ENCODE peak calls at places on chromosomes 12 and 14, in seven cellular contexts. V is astrocyte, B is IMR-90, J is A549, O is endothelial cell of umbilical vein, Y is neural progenitor cell, L is HCT116. A is an unnamed sample.

GRCh38 chr14:65062096-65063075 is 39.9 kb downstream of the MAX start:
- DNase-seq in Y (no peak), O (no peak), V (peak; percentile 4), B (no peak), J (no peak), L (no peak), A (no peak)

GRCh38 chr12:8779281-8779680 is 43.1 kb upstream of the A2ML1 start:
- DNase-seq in B (no peak), J (no peak), Y (no peak), V (no peak), L (no peak), O (peak; percentile 32), A (no peak)

GRCh38 chr12:130593056-130593455 is 123.0 kb downstream of the RIMBP2 start:
- DNase-seq in O (no peak), Y (no peak), L (no peak), J (no peak), V (no peak), B (no peak), A (no peak)

GRCh38 chr12:58922849-58923248 is 2.5 kb upstream of the LRIG3 start:
- DNase-seq in Y (no peak), J (peak; percentile 15), L (no peak), B (peak; percentile 70), V (peak; percentile 85), O (peak; percentile 78), A (no peak)

GRCh38 chr12:2641209-2641608 is 153.6 kb upstream of the FKBP4 start:
- DNase-seq in O (peak; percentile 78), L (peak; percentile 47), B (peak; percentile 30), V (peak; percentile 2), J (peak; percentile 45), Y (peak; percentile 56), A (peak; percentile 16)

GRCh38 chr14:90675399-90675798 is 140.8 kb downstream of the TTC7B start:
- DNase-seq in B (peak; percentile 75), Y (no peak), O (no peak), L (no peak), V (peak; percentile 55), J (no peak), A (no peak)

GRCh38 chr14:54902143-54902520 is 494 bp downstream of the GCH1 start:
- DNase-seq in B (peak; percentile 31), V (peak; percentile 17), O (no peak), Y (peak; percentile 77), J (peak; percentile 76), L (peak; percentile 41), A (peak; percentile 50)

GRCh38 chr14:68363401-68363800 is 429.5 kb downstream of the ZFP36L1 start:
- DNase-seq in V (no peak), O (no peak), J (peak; percentile 44), L (peak; percentile 13), Y (peak; percentile 59), B (no peak), A (no peak)

GRCh38 chr12:49705479-49706267 is 1.5 kb downstream of the FMNL3 start:
- DNase-seq in J (no peak), V (peak; percentile 75), Y (no peak), B (peak; percentile 84), O (peak; percentile 89), L (no peak), A (no peak)

GRCh38 chr12:30874455-30875313 is 51.9 kb upstream of the TSPAN11 start:
- DNase-seq in V (no peak), Y (peak; percentile 17), J (no peak), B (no peak), L (no peak), O (no peak), A (no peak)

GRCh38 chr12:130086248-130086647 is 76.0 kb upstream of the FZD10 start:
- DNase-seq in V (no peak), B (no peak), Y (no peak), L (no peak), O (no peak), J (no peak), A (no peak)

GRCh38 chr12:112170376-112170775 is 45.0 kb downstream of the TRAFD1 start:
- DNase-seq in L (no peak), J (peak; percentile 30), V (no peak), Y (peak; percentile 41), B (no peak), O (no peak), A (no peak)

GRCh38 chr14:104654119-104654518 is 35.3 kb upstream of the INF2 start:
- DNase-seq in V (no peak), B (no peak), Y (no peak), O (no peak), L (no peak), J (no peak), A (no peak)

GRCh38 chr14:104650057-104650980 is 39.1 kb upstream of the INF2 start:
- DNase-seq in O (peak; percentile 66), L (no peak), Y (peak; percentile 86), B (peak; percentile 31), V (no peak), J (peak; percentile 53), A (no peak)

GRCh38 chr14:104651876-104652260 is 37.5 kb upstream of the INF2 start:
- DNase-seq in B (no peak), Y (no peak), V (no peak), J (no peak), O (no peak), L (no peak), A (no peak)

GRCh38 chr14:104652386-104652785 is 37.0 kb upstream of the INF2 start:
- DNase-seq in Y (no peak), J (no peak), V (no peak), B (no peak), L (no peak), O (no peak), A (no peak)

DNA sequence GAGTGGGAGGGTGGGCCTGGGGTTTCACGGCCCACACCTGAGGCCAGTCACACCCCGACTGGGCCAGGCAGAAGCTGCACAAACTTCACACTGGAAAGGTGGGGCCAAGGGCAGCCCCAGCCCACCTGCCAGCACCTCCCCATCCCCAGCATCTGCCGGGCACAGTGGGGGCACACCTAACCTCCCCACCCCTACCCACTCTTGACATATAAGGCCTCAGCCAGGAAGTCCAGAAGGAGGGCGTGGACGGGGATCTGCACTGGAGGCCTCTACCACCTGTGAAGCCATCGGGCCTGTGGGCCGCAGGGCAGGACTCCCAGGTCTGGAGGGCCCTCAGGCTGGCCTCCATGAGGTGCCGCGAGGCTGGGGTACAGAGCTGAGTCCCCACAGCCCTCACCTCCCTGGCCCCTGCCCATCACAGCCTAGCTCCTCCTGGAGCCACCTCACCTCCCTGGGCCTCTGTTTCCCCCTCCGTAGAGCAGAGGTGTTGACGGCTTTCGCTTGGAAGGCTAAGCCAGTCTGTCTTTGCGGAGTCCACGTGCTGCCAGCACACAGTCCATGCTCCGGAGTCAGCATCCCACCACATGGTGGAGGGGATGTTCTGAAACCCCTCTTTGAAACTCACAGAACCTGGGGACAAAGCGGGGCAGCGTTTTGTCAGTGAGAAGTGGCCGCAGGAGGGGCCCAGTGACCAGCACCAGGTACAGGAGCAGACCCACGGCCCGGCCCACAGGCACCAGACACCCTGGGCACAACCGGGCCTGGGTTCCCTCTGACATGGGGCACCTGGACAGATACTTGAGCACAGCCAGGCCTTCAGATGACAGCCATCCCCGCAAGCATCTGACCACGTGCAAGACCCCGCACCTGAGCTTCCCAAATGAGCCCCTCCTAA is 38.2 kb upstream of the INF2 start:
- DNase-seq in J (no peak), Y (no peak), B (no peak), L (no peak), V (no peak), O (no peak), A (no peak)
- H3K4me2 ChIP-seq in J (peak overlapping the region; percentile 71), Y (no peak overlapping the region), B (no peak overlapping the region), L (no peak overlapping the region), V (no peak overlapping the region), O (no peak overlapping the region), A (no peak overlapping the region)

GRCh38 chr14:50714452-50715073 is 46.5 kb upstream of the SAV1 start:
- DNase-seq in O (peak; percentile 60), V (peak; percentile 16), Y (peak; percentile 31), L (peak; percentile 16), J (peak; percentile 13), B (peak; percentile 38), A (peak; percentile 30)
- TF ChIP-seq CTCF in O (peak; percentile 63), V (peak; percentile 48), Y (peak; percentile 57), L (peak; percentile 52), J (peak; percentile 26), B (peak; percentile 54), A (peak; percentile 54)

DNA sequence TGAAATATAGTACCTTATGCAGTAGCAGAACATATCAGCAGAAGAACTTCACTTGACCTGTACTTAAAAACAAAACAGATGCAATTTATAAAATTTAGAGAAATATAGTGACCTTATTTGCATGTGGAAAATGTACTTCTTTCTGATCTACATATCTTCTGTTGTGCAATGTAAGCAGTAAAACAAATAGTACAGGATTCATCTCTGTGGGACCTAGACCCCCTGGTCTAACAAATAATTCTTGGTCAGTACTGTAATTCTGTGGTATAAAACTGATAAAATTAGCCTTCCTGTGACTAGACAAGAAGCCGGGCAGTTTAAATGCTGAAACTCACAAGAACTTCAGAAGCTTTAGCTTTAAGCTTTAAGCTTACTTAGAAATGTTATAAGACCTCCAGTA is 21.6 kb downstream of the HIF1A start:
- DNase-seq in O (no peak), V (no peak), L (no peak), J (no peak), Y (no peak), B (no peak), A (no peak)
- H3K4me1 ChIP-seq in O (peaks cover 19% of the 10 kb centered on the region), V (peaks cover 11% of the 10 kb centered on the region), L (peaks cover 8% of the 10 kb centered on the region), J (peaks cover 100% of the 10 kb centered on the region), Y (peaks cover 44% of the 10 kb centered on the region), B (peaks cover 25% of the 10 kb centered on the region), A (no peaks in the 10 kb centered on the region)

GRCh38 chr12:70389678-70390077 is 23.6 kb downstream of the KCNMB4 start:
- DNase-seq in J (no peak), O (no peak), V (no peak), L (no peak), B (no peak), Y (no peak), A (no peak)
- H3K4me2 ChIP-seq in J (no peak overlapping the region), O (no peak overlapping the region), V (no peak overlapping the region), L (no peak overlapping the region), B (no peak overlapping the region), Y (no peak overlapping the region), A (no peak overlapping the region)

GRCh38 chr12:47855502-47855901 is 35.8 kb upstream of the HDAC7 start:
- DNase-seq in J (no peak), V (no peak), O (no peak), B (no peak), L (no peak), Y (no peak), A (no peak)
- TF ChIP-seq CTCF in J (no peak), V (no peak), O (no peak), B (no peak), L (peak; percentile 29), Y (peak; percentile 24), A (peak; percentile 18)

GRCh38 chr12:124548854-124549378 is 18.5 kb downstream of the NCOR2 start:
- DNase-seq in O (peak; percentile 69), L (no peak), V (peak; percentile 74), Y (no peak), B (peak; percentile 87), J (no peak), A (no peak)
- H3K4me1 ChIP-seq in O (peaks cover 27% of the 10 kb centered on the region), L (peaks cover 30% of the 10 kb centered on the region), V (peaks cover 57% of the 10 kb centered on the region), Y (peaks cover 43% of the 10 kb centered on the region), B (peaks cover 24% of the 10 kb centered on the region), J (peaks cover 29% of the 10 kb centered on the region), A (peaks cover 10% of the 10 kb centered on the region)

GRCh38 chr12:27094726-27095125 is 12.3 kb upstream of the C12orf71 start:
- DNase-seq in B (no peak), Y (no peak), V (no peak), O (no peak), L (no peak), J (no peak), A (no peak)
- H3K4me2 ChIP-seq in B (no peak overlapping the region), Y (no peak overlapping the region), V (no peak overlapping the region), O (no peak overlapping the region), L (no peak overlapping the region), J (no peak overlapping the region), A (no peak overlapping the region)

GRCh38 chr14:46279776-46280175 is 371.8 kb downstream of the RPL10L start:
- DNase-seq in Y (no peak), J (no peak), O (no peak), B (no peak), L (no peak), V (no peak), A (no peak)
- TF ChIP-seq CTCF in Y (no peak), J (no peak), O (no peak), B (no peak), L (no peak), V (no peak), A (no peak)

A was measured in MM.1S.